ENCODE peak calls at places on chromosomes 4 and X, in six cellular contexts. One of them, this sample, is unnamed.

GRCh38 chr4:25938251-25939186 is 24.5 kb downstream of the SMIM20 start:
- DNase-seq in fibroblast of pulmonary artery: peak
- DNase-seq in iPS DF 19.7: no peak
- DNase-seq in GM23248: peak
- DNase-seq in ovary: no peak
- DNase-seq in T-helper 2 cell: peak
- DNase-seq in this sample: peak

GRCh38 chr4:152778656-152779512 is 646 bp downstream of the TIGD4 start:
- DNase-seq in fibroblast of pulmonary artery: peak
- DNase-seq in iPS DF 19.7: no peak
- DNase-seq in GM23248: peak
- DNase-seq in ovary: peak
- DNase-seq in T-helper 2 cell: no peak
- DNase-seq in this sample: no peak

GRCh38 chr4:10063544-10064300 is 42.4 kb upstream of the SLC2A9 start:
- DNase-seq in fibroblast of pulmonary artery: peak
- DNase-seq in iPS DF 19.7: peak
- DNase-seq in GM23248: peak
- DNase-seq in ovary: peak
- DNase-seq in T-helper 2 cell: no peak
- DNase-seq in this sample: peak

GRCh38 chrX:17242470-17242869 is 132.5 kb upstream of the NHS start:
- DNase-seq in fibroblast of pulmonary artery: peak
- DNase-seq in iPS DF 19.7: no peak
- DNase-seq in GM23248: peak
- DNase-seq in ovary: no peak
- DNase-seq in T-helper 2 cell: no peak
- DNase-seq in this sample: peak

GRCh38 chr4:183397741-183398297 is 46.6 kb upstream of the CDKN2AIP start:
- DNase-seq in fibroblast of pulmonary artery: no peak
- DNase-seq in iPS DF 19.7: no peak
- DNase-seq in GM23248: no peak
- DNase-seq in ovary: no peak
- DNase-seq in T-helper 2 cell: no peak
- DNase-seq in this sample: no peak

GRCh38 chr4:148831945-148832344 is 389.7 kb upstream of the NR3C2 start:
- DNase-seq in fibroblast of pulmonary artery: peak
- DNase-seq in iPS DF 19.7: no peak
- DNase-seq in GM23248: peak
- DNase-seq in ovary: no peak
- DNase-seq in T-helper 2 cell: no peak
- DNase-seq in this sample: peak

GRCh38 chr4:109846395-109847098 is 1.4 kb upstream of the LRIT3 start:
- DNase-seq in fibroblast of pulmonary artery: peak
- DNase-seq in iPS DF 19.7: no peak
- DNase-seq in GM23248: no peak
- DNase-seq in ovary: no peak
- DNase-seq in T-helper 2 cell: no peak
- DNase-seq in this sample: no peak

GRCh38 chrX:10231461-10231860 is 74.7 kb downstream of the CLCN4 start:
- DNase-seq in fibroblast of pulmonary artery: no peak
- DNase-seq in iPS DF 19.7: no peak
- DNase-seq in GM23248: no peak
- DNase-seq in ovary: no peak
- DNase-seq in T-helper 2 cell: no peak
- DNase-seq in this sample: no peak

GRCh38 chr4:7498406-7499200 is 63.9 kb upstream of the PSAPL1 start:
- DNase-seq in fibroblast of pulmonary artery: no peak
- DNase-seq in iPS DF 19.7: no peak
- DNase-seq in GM23248: no peak
- DNase-seq in ovary: no peak
- DNase-seq in T-helper 2 cell: no peak
- DNase-seq in this sample: no peak

GRCh38 chr4:22667332-22667731 is 25.4 kb upstream of the GBA3 start:
- DNase-seq in fibroblast of pulmonary artery: peak
- DNase-seq in iPS DF 19.7: no peak
- DNase-seq in GM23248: no peak
- DNase-seq in ovary: no peak
- DNase-seq in T-helper 2 cell: no peak
- DNase-seq in this sample: no peak

GRCh38 chr4:141389649-141390048 is 169.0 kb downstream of the ZNF330 start:
- DNase-seq in fibroblast of pulmonary artery: peak
- DNase-seq in iPS DF 19.7: no peak
- DNase-seq in GM23248: no peak
- DNase-seq in ovary: no peak
- DNase-seq in T-helper 2 cell: no peak
- DNase-seq in this sample: no peak

GRCh38 chr4:658681-659667 is 15.1 kb downstream of the ATP5ME start:
- DNase-seq in fibroblast of pulmonary artery: no peak
- DNase-seq in iPS DF 19.7: no peak
- DNase-seq in GM23248: no peak
- DNase-seq in ovary: no peak
- DNase-seq in T-helper 2 cell: no peak
- DNase-seq in this sample: no peak

GRCh38 chr4:176150283-176150682 is 45.1 kb downstream of the SPATA4 start:
- DNase-seq in fibroblast of pulmonary artery: peak
- DNase-seq in iPS DF 19.7: no peak
- DNase-seq in GM23248: peak
- DNase-seq in ovary: no peak
- DNase-seq in T-helper 2 cell: no peak
- DNase-seq in this sample: peak

GRCh38 chr4:96352051-96352517 is 512.2 kb downstream of the PDHA2 start:
- DNase-seq in fibroblast of pulmonary artery: peak
- DNase-seq in iPS DF 19.7: no peak
- DNase-seq in GM23248: no peak
- DNase-seq in ovary: no peak
- DNase-seq in T-helper 2 cell: no peak
- DNase-seq in this sample: no peak

GRCh38 chrX:148661035-148661434 is 160.6 kb downstream of the AFF2 start:
- DNase-seq in fibroblast of pulmonary artery: peak
- DNase-seq in iPS DF 19.7: no peak
- DNase-seq in GM23248: peak
- DNase-seq in ovary: no peak
- DNase-seq in T-helper 2 cell: no peak
- DNase-seq in this sample: peak